ENCODE peak calls at places on chromosome 15, in four cellular contexts. One of them, this sample, is unnamed.

GRCh38 chr15:42344763-42345162 is 14.5 kb upstream of the CAPN3 start:
- DNase-seq in GM12878: no peak
- DNase-seq in HepG2: no peak
- DNase-seq in HEK293T: no peak
- DNase-seq in this sample: no peak

GRCh38 chr15:68408526-68408925 is 23.4 kb downstream of the ITGA11 start:
- DNase-seq in GM12878: no peak
- DNase-seq in HepG2: no peak
- DNase-seq in HEK293T: no peak
- DNase-seq in this sample: no peak

GRCh38 chr15:63260786-63261185 is 16.6 kb upstream of the APH1B start:
- DNase-seq in GM12878: no peak
- DNase-seq in HepG2: peak
- DNase-seq in HEK293T: no peak
- DNase-seq in this sample: no peak

GRCh38 chr15:77034620-77035467 is 36.1 kb downstream of the TSPAN3 start:
- DNase-seq in HEK293T: peak
- DNase-seq in HepG2: no peak
- DNase-seq in GM12878: no peak
- DNase-seq in this sample: peak

GRCh38 chr15:65421360-65422215 is 1.2 kb downstream of the IGDCC4 start:
- DNase-seq in GM12878: no peak
- DNase-seq in HepG2: no peak
- DNase-seq in HEK293T: peak
- DNase-seq in this sample: peak

GRCh38 chr15:25106209-25106608 is 151.4 kb downstream of the SNRPN start:
- DNase-seq in HepG2: no peak
- DNase-seq in GM12878: no peak
- DNase-seq in HEK293T: no peak
- DNase-seq in this sample: no peak

GRCh38 chr15:29612701-29613100 is 209.6 kb downstream of the TJP1 start:
- DNase-seq in HEK293T: no peak
- DNase-seq in HepG2: no peak
- DNase-seq in GM12878: no peak
- DNase-seq in this sample: no peak

GRCh38 chr15:89095556-89095955 is 7.3 kb downstream of the ABHD2 start:
- DNase-seq in GM12878: no peak
- DNase-seq in HEK293T: no peak
- DNase-seq in HepG2: no peak
- DNase-seq in this sample: no peak

GRCh38 chr15:33675246-33675645 is 293.1 kb upstream of the CHRM5 start:
- DNase-seq in HEK293T: peak
- DNase-seq in GM12878: no peak
- DNase-seq in HepG2: no peak
- DNase-seq in this sample: peak

GRCh38 chr15:58522391-58522790 is 90.6 kb downstream of the LIPC start:
- DNase-seq in HEK293T: no peak
- DNase-seq in HepG2: no peak
- DNase-seq in GM12878: no peak
- DNase-seq in this sample: no peak

GRCh38 chr15:43974852-43975251 is 148.1 kb downstream of the WDR76 start:
- DNase-seq in HEK293T: peak
- DNase-seq in GM12878: peak
- DNase-seq in HepG2: peak
- DNase-seq in this sample: no peak

GRCh38 chr15:66912441-66912840 is 153.0 kb upstream of the SMAD3 start:
- DNase-seq in HepG2: no peak
- DNase-seq in HEK293T: no peak
- DNase-seq in GM12878: no peak
- DNase-seq in this sample: no peak

GRCh38 chr15:88274534-88275460 is 18.3 kb upstream of the NTRK3 start:
- DNase-seq in HepG2: peak
- DNase-seq in GM12878: no peak
- DNase-seq in HEK293T: peak
- DNase-seq in this sample: peak

GRCh38 chr15:59280855-59281254 is 74.2 kb downstream of the LDHAL6B start:
- DNase-seq in HEK293T: no peak
- DNase-seq in GM12878: no peak
- DNase-seq in HepG2: no peak
- DNase-seq in this sample: no peak

GRCh38 chr15:25368855-25369254 is 70.0 kb downstream of the UBE3A start:
- DNase-seq in GM12878: no peak
- DNase-seq in HEK293T: no peak
- DNase-seq in HepG2: no peak
- DNase-seq in this sample: no peak

GRCh38 chr15:92821491-92822116 is 78.5 kb upstream of the CHD2 start:
- DNase-seq in GM12878: no peak
- DNase-seq in HepG2: no peak
- DNase-seq in HEK293T: no peak
- DNase-seq in this sample: no peak

DNA sequence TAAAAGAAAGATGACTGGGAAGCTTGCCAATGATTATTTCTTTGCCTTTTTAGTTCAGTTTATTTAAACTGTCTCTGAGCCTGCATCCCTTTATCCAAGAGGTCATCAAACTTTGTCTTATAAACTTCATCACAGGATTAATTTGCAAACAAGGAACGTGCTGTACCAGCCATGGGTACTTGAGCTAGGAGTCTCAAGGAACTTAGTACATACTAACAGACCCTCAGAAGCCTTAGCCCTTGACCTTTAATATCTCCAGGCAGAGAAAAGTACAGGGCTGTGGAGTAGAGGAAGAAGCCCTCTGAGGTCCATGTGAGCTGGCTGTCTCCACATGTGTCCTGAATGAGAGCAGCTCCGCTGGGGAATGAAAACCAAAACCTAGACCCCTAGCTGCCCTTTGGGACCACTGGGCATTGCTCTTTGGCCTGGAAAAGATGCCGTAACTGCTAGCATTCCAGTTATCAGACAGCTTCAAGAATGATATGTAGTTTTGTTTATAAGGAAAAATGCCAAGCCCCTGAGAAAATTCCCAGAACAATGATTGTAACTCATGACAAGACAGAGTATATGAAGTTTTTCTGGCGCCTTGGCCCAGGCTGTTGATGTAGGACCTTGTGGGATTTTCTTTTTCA is 92.1 kb downstream of the ASB7 start:
- DNase-seq in HepG2: no peak
- DNase-seq in GM12878: no peak
- DNase-seq in HEK293T: no peak
- DNase-seq in this sample: no peak
- TF ChIP-seq TARDBP in HepG2: no peak
- TF ChIP-seq TARDBP in GM12878: no peak
- TF ChIP-seq TARDBP in HEK293T: no peak
- TF ChIP-seq TARDBP in this sample: no peak

GRCh38 chr15:40489274-40490175 is 18.7 kb downstream of the CHST14 start:
- DNase-seq in HEK293T: no peak
- DNase-seq in GM12878: no peak
- DNase-seq in HepG2: no peak
- DNase-seq in this sample: no peak

GRCh38 chr15:40481671-40482070 is 10.9 kb downstream of the CHST14 start:
- DNase-seq in HEK293T: no peak
- DNase-seq in HepG2: no peak
- DNase-seq in GM12878: no peak
- DNase-seq in this sample: no peak

GRCh38 chr15:40483919-40484318 is 13.1 kb downstream of the CHST14 start:
- DNase-seq in HEK293T: no peak
- DNase-seq in HepG2: no peak
- DNase-seq in GM12878: no peak
- DNase-seq in this sample: peak

GRCh38 chr15:40487816-40488682 is 17.3 kb downstream of the CHST14 start:
- DNase-seq in HepG2: no peak
- DNase-seq in GM12878: no peak
- DNase-seq in HEK293T: no peak
- DNase-seq in this sample: no peak

DNA sequence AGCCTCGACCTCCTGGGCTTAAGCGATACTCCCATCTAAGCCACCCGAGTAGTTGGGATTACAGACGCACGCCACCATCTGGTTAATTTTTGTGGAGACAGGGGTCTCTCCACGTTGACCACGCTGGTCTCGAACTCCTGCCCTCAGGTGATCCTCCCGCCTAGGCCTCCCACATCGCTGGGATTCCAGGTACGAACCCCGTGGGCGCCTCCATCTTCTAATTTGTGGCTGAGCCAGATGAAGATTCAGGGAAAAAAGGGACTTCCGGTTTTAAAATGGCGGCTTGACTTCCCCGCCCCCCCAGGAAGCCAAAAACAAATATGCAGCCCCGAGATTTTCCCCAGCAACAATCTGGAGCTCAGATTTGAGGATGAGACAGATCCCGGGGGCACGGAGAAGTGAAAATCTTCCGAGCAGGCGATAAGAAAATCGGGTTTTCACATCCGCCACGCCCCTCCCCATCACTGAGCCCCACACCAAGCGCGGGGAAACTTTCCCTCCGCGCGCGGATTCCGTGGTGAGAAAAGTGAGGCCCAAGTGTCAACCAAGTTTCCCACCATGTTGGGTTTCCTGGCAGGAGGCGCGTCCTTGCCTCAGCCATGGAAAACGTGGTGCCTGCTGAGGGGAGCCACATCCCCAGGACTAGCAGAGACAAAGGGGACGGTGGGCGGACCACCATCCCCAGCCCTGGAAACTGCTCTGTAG is 15.4 kb downstream of the CHST14 start:
- DNase-seq in GM12878: no peak
- DNase-seq in HepG2: no peak
- DNase-seq in HEK293T: no peak
- DNase-seq in this sample: no peak
- TF ChIP-seq TARDBP in GM12878: no peak
- TF ChIP-seq TARDBP in HepG2: no peak
- TF ChIP-seq TARDBP in HEK293T: no peak
- TF ChIP-seq TARDBP in this sample: no peak

GRCh38 chr15:71291723-71292122 is 176.5 kb downstream of the THSD4 start:
- DNase-seq in HEK293T: no peak
- DNase-seq in GM12878: no peak
- DNase-seq in HepG2: no peak
- DNase-seq in this sample: no peak

GRCh38 chr15:71295242-71296031 is 180.2 kb downstream of the THSD4 start:
- DNase-seq in HEK293T: no peak
- DNase-seq in HepG2: peak
- DNase-seq in GM12878: no peak
- DNase-seq in this sample: no peak

GRCh38 chr15:71296032-71296686 is 180.9 kb downstream of the THSD4 start:
- DNase-seq in HEK293T: no peak
- DNase-seq in GM12878: no peak
- DNase-seq in HepG2: no peak
- DNase-seq in this sample: no peak

GRCh38 chr15:71294251-71294635 is 179.0 kb downstream of the THSD4 start:
- DNase-seq in HepG2: no peak
- DNase-seq in GM12878: no peak
- DNase-seq in HEK293T: no peak
- DNase-seq in this sample: no peak

GRCh38 chr15:71294636-71295241 is 179.5 kb downstream of the THSD4 start:
- DNase-seq in HepG2: no peak
- DNase-seq in HEK293T: no peak
- DNase-seq in GM12878: no peak
- DNase-seq in this sample: no peak
- TF ChIP-seq TARDBP in HepG2: no peak
- TF ChIP-seq TARDBP in HEK293T: no peak
- TF ChIP-seq TARDBP in GM12878: no peak
- TF ChIP-seq TARDBP in this sample: no peak

DNA sequence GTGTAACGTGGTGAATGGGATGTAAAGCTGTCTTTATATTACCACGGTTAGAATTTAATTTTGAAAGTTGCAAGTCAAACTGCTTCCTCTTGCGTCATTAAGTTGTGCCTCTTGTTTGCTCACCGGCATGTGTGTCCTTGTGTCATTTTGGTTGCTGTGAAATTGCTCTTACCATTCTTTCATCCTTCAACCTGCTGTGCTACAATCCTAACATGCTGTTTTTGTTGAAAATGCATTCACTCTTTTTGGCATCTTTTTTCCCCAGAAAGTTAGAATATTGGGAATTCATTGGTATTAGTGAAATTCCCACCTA is 164.7 kb downstream of the PGPEP1L start:
- DNase-seq in HEK293T: no peak
- DNase-seq in HepG2: peak
- DNase-seq in GM12878: no peak
- DNase-seq in this sample: no peak
- TF ChIP-seq TARDBP in HEK293T: no peak
- TF ChIP-seq TARDBP in HepG2: no peak
- TF ChIP-seq TARDBP in GM12878: no peak
- TF ChIP-seq TARDBP in this sample: no peak

DNA sequence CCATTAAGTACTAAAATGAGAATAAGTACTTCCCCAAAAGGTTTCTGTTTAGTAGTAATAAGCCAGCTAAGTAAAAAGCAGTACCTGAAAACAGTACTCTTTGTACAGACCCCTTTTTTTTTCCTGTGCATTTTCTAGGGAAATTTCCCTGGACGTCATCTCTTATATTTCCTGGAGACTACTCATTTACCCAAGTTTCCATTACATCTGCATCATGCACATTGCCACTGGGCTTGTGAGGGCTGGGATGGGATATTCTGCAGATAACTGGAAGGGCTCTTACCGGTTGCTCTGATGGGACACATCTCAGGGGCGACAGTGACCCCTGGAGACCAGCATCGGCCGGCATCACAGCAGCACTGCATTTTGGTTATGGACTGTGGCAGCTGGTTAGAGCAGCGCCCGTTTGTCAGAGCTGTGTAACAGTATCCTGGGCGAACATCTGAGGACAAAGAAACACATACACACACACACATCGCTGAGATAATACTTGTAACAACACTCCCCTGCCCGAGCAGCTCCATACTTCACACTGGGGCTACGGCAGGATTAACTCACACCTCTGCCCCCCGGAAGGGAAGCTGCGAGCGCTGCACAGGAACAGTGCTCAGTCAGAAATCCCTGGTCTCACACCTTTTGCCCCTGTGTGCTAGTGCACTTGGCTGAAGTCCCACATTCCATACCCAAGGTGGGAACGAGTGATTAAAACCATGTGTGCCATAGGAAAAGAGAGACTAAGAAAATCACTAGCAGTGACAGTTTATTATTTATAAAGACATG is 124.9 kb downstream of the FBN1 start:
- DNase-seq in GM12878: no peak
- DNase-seq in HepG2: peak
- DNase-seq in HEK293T: no peak
- DNase-seq in this sample: no peak
- TF ChIP-seq TARDBP in GM12878: no peak
- TF ChIP-seq TARDBP in HepG2: no peak
- TF ChIP-seq TARDBP in HEK293T: no peak
- TF ChIP-seq TARDBP in this sample: no peak

DNA sequence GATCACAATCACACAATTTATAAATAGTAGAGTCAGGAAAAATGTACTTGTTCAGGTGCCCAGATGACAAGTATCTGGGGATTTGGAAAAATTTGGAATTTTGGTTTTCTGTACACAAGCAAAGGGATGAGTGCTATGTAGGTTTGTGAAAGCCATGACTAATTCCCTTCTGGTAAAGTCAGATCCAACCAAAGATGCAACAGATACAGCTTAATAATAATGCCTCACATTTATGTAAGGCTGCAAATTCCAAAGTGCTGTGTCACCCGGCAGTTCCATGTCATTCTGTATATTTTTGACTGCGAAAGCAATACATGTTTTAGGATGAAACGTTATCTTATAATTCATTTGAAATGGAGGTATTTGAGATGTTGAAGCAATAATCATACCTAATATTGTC is 102.7 kb upstream of the AGBL1 start:
- DNase-seq in HEK293T: no peak
- DNase-seq in HepG2: no peak
- DNase-seq in GM12878: no peak
- DNase-seq in this sample: no peak
- TF ChIP-seq TARDBP in HEK293T: no peak
- TF ChIP-seq TARDBP in HepG2: no peak
- TF ChIP-seq TARDBP in GM12878: no peak
- TF ChIP-seq TARDBP in this sample: no peak

This sample was measured in K562.